ENCODE peak calls at places on chromosomes 1 and 21, in six cellular contexts. Y, E, U, R, Q and F are unnamed samples.

GRCh38 chr1:40386796-40387195 is 13.3 kb downstream of the SMAP2 start:
- DNase-seq in Y (no peak), E (no peak), U (no peak), R (no peak), Q (no peak), F (no peak)

GRCh38 chr1:54114955-54115354 is 37.8 kb downstream of the CDCP2 start:
- DNase-seq in Y (no peak), E (no peak), U (no peak), R (no peak), Q (no peak), F (no peak)

GRCh38 chr1:55222152-55222551 is 7.0 kb upstream of the USP24 start:
- DNase-seq in Y (no peak), E (no peak), U (no peak), R (no peak), Q (no peak), F (no peak)

GRCh38 chr1:170162385-170163226 is 16.8 kb downstream of the NTMT2 start:
- DNase-seq in Y (peak), E (no peak), U (peak), R (no peak), Q (peak), F (peak)

GRCh38 chr1:203771901-203772301 is 6.9 kb downstream of the LAX1 start:
- DNase-seq in Y (no peak), E (no peak), U (no peak), R (no peak), Q (no peak), F (no peak)

GRCh38 chr1:44696789-44697188 is 22.3 kb downstream of the ARMH1 start:
- DNase-seq in Y (no peak), E (no peak), U (no peak), R (no peak), Q (no peak), F (no peak)

GRCh38 chr1:78176448-78176847 is 130.7 kb downstream of the GIPC2 start:
- DNase-seq in Y (no peak), E (no peak), U (no peak), R (no peak), Q (peak), F (no peak)

GRCh38 chr1:171948491-171948890 is 107.2 kb downstream of the DNM3 start:
- DNase-seq in Y (no peak), E (no peak), U (peak), R (no peak), Q (peak), F (no peak)

GRCh38 chr1:200372095-200372884 is 37.5 kb downstream of the ZNF281 start:
- DNase-seq in Y (no peak), E (no peak), U (peak), R (no peak), Q (peak), F (no peak)

GRCh38 chr1:2614145-2614544 is 18.7 kb downstream of the MMEL1 start:
- DNase-seq in Y (no peak), E (no peak), U (no peak), R (no peak), Q (no peak), F (no peak)

GRCh38 chr21:32480381-32480780 is 67.9 kb downstream of the EVA1C start:
- DNase-seq in Y (no peak), E (no peak), U (no peak), R (no peak), Q (no peak), F (no peak)

GRCh38 chr1:38758824-38759223 is 100.7 kb downstream of the RRAGC start:
- DNase-seq in Y (no peak), E (no peak), U (no peak), R (no peak), Q (no peak), F (no peak)

GRCh38 chr1:71804140-71804539 is 478.2 kb downstream of the NEGR1 start:
- DNase-seq in Y (no peak), E (no peak), U (no peak), R (no peak), Q (no peak), F (no peak)

GRCh38 chr1:213281610-213282316 is 230.7 kb downstream of the RPS6KC1 start:
- DNase-seq in Y (no peak), E (no peak), U (peak), R (no peak), Q (no peak), F (no peak)

GRCh38 chr21:36710729-36711048 is 11.8 kb downstream of the SIM2 start:
- DNase-seq in Y (peak), E (no peak), U (peak), R (no peak), Q (no peak), F (peak)

GRCh38 chr1:8427986-8428385 is 110.1 kb downstream of the SLC45A1 start:
- DNase-seq in Y (no peak), E (no peak), U (no peak), R (no peak), Q (no peak), F (no peak)

GRCh38 chr1:189567890-189568289 is 909.8 kb downstream of the BRINP3 start:
- DNase-seq in Y (no peak), E (no peak), U (no peak), R (no peak), Q (no peak), F (no peak)

DNA sequence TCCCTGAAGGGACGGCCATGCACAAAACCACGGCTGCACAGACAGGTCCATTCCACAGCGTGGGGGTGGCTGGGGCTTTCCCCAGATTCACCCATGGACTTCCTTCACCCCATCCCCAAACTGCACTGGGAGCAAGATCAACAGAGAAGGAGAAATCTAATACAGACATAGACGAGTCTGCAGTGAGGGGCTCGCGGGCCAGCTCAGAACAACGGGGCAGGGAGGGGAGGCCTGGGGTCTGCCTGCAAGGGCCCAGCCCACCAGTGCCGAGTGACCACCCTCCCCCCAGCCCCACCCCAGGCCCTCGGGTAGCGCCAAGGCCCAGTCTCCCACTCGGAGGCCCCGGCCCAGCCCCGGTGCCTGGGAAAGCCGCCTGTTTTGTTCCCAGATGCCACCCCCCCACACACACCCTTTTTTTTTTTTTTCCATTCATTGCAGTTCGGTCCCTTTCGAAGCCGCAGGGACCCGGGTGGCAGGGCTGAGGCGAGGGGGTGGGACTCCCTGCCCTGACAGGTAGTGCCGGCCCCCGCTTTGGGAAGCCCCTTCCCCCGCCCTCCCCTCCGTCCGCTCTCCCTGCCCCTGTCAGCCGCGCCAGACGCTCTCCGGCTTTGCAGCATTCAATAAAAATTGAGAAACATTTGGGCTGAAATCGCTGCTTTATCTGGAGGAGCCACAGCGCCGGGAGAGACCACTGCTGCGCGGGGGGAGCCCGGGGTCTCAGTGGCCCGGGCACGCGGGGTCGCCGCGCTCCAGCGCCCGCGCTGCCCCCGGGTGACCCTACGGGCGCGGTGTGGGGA is 550 bp upstream of the EPHB2 start:
- DNase-seq in Y (peak), E (no peak), U (peak), R (no peak), Q (peak), F (no peak)
- H3K4me3 ChIP-seq in Y (peak), E (no peak), U (peak), R (no peak), Q (peak), F (peak)

GRCh38 chr1:154413177-154413576 is 8.0 kb downstream of the IL6R start:
- DNase-seq in Y (peak), E (no peak), U (no peak), R (no peak), Q (no peak), F (no peak)
- H3K4me3 ChIP-seq in Y (no peak), E (no peak), U (no peak), R (no peak), Q (no peak), F (no peak)

GRCh38 chr21:42660118-42660470 is 6.7 kb downstream of the PDE9A start:
- DNase-seq in Y (no peak), E (no peak), U (no peak), R (no peak), Q (no peak), F (no peak)
- H3K4me3 ChIP-seq in Y (no peak), E (no peak), U (no peak), R (no peak), Q (no peak), F (no peak)

GRCh38 chr1:84573967-84574842 is at the start of gene CTBS:
- DNase-seq in Y (peak), E (peak), U (peak), R (peak), Q (peak), F (peak)
- H3K4me3 ChIP-seq in Y (peak), E (peak), U (peak), R (peak), Q (peak), F (peak)

DNA sequence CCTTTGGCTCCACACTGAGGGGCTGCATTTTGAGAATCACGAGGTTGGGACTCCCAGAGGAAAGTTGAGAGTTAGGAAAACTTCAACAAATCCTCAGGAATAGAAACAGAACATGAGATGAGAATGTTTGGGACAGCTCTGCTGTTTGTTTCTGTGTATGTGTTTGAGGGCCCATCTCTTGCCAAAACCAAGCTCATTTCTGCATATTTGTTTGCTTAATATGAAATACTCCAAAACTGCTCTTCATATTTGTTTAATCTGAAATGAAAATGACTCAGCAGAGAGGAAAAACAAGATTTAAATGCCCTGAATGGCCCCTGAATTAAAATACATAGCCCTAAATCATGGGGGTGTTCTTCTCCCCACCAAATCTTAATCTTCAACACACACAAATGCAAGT is 78.1 kb downstream of the DDR2 start:
- DNase-seq in Y (no peak), E (no peak), U (no peak), R (no peak), Q (no peak), F (no peak)
- H3K4me3 ChIP-seq in Y (no peak), E (no peak), U (no peak), R (no peak), Q (no peak), F (no peak)